ENCODE peak calls at places on chromosomes 16 and 17, in seven cellular contexts. F, Q, X, Y, O, M and V are unnamed samples.

GRCh38 chr16:68737730-68738590 is 868 bp downstream of the CDH1 start:
- DNase-seq in F (no peak), Q (no peak), X (peak; percentile 49), Y (peak; percentile 70), O (no peak), M (peak; percentile 33), V (no peak)

GRCh38 chr17:64084086-64084939 is 45.6 kb downstream of the ERN1 start:
- DNase-seq in F (peak; percentile 58), Q (no peak), X (no peak), Y (no peak), O (no peak), M (no peak), V (no peak)

GRCh38 chr16:81478876-81479496 is 34.4 kb downstream of the CMIP start:
- DNase-seq in F (no peak), Q (no peak), X (peak; percentile 83), Y (no peak), O (no peak), M (no peak), V (no peak)

GRCh38 chr16:20905576-20905975 is 5.0 kb downstream of the LYRM1 start:
- DNase-seq in F (peak; percentile 46), Q (no peak), X (no peak), Y (no peak), O (no peak), M (no peak), V (no peak)

GRCh38 chr17:61379457-61380216 is 20.0 kb upstream of the TBX2 start:
- DNase-seq in F (no peak), Q (no peak), X (no peak), Y (no peak), O (no peak), M (no peak), V (no peak)

GRCh38 chr16:67269766-67270165 is 9.6 kb upstream of the PLEKHG4 start:
- DNase-seq in F (peak; percentile 42), Q (no peak), X (no peak), Y (peak; percentile 69), O (no peak), M (no peak), V (no peak)

GRCh38 chr16:78249056-78249455 is 149.6 kb downstream of the WWOX start:
- DNase-seq in F (no peak), Q (no peak), X (no peak), Y (no peak), O (no peak), M (peak; percentile 30), V (no peak)

GRCh38 chr17:64420143-64420670 is 28.7 kb upstream of the MILR1 start:
- DNase-seq in F (peak; percentile 90), Q (no peak), X (peak; percentile 60), Y (peak; percentile 37), O (peak; percentile 15), M (peak; percentile 24), V (no peak)

GRCh38 chr16:26963109-26963508 is 103.6 kb upstream of the C16orf82 start:
- DNase-seq in F (peak; percentile 14), Q (no peak), X (no peak), Y (no peak), O (no peak), M (peak; percentile 9), V (no peak)

GRCh38 chr16:743794-744500 is 3.1 kb upstream of the CIAO3 start:
- DNase-seq in F (no peak), Q (no peak), X (no peak), Y (no peak), O (no peak), M (no peak), V (no peak)

GRCh38 chr16:746637-747036 is 5.8 kb upstream of the CIAO3 start:
- DNase-seq in F (no peak), Q (no peak), X (no peak), Y (no peak), O (no peak), M (no peak), V (no peak)

GRCh38 chr16:749010-749409 is 8.2 kb upstream of the CIAO3 start:
- DNase-seq in F (peak; percentile 80), Q (no peak), X (no peak), Y (no peak), O (peak; percentile 73), M (no peak), V (no peak)

GRCh38 chr16:747978-748746 is 7.4 kb upstream of the CIAO3 start:
- DNase-seq in F (no peak), Q (no peak), X (no peak), Y (no peak), O (no peak), M (no peak), V (no peak)

GRCh38 chr16:745739-746138 is 4.9 kb upstream of the CIAO3 start:
- DNase-seq in F (no peak), Q (no peak), X (peak; percentile 75), Y (no peak), O (no peak), M (peak; percentile 73), V (no peak)
- TF ChIP-seq CTCF in F (peak; percentile 18), Q (no peak), X (peak; percentile 24), Y (peak; percentile 63), O (peak; percentile 31), M (peak; percentile 58), V (peak; percentile 69)

DNA sequence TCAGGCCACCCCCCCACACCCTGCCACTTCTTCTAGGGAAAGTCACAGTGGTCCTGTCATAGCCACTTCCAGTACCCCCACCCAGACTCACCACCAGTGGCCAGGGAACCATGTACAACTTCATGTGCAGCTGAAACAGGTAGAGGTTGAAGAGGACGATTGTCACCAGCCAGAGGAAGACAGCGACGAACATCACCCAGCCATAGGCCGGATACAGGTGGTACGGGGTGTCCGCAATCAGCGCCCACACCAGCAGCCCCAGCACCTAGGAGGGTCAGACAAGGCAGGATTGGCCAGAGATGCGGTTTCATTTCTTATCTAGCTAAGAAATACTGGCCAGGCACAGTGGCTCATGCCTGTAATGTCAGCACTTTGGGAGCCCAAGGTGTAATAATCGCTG is 16.7 kb downstream of the ARL2BP start:
- DNase-seq in F (no peak), Q (no peak), X (no peak), Y (no peak), O (no peak), M (no peak), V (no peak)
- TF ChIP-seq CTCF in F (no peak), Q (no peak), X (no peak), Y (no peak), O (no peak), M (no peak), V (no peak)

DNA sequence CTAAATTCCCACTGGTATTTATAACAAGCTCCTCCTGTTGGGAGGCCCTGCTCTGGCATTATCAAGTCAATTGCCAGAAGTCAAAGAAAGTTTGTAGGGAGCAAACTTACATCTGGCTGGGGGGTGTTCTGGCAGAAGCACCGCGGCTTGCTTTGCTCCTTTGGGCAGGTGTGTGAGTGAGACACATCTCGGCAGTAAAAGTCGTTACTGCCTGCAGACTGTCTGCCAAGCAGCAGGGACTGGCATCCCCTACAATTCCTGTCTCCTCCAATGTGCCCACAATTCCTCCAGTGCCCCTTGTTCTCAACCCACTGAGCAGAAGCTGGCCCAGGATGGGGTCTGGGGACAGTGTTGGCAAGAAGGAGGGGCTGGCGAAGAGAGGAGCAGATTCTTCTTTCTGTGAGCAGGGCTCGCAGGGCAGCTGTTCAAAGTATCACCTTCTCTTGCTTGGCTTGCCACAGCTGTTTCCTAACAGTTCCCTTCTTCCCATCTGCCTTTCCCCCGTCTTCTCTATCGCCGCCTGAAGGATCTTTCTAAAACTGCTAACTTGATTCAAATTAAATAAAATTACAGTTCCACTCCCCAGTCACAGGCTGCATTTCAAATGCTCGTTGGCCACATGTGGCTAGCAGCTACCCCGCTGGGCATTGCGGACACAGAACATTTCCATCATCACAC is 30.2 kb downstream of the SPACA3 start:
- DNase-seq in F (peak; percentile 5), Q (no peak), X (no peak), Y (no peak), O (no peak), M (no peak), V (no peak)
- TF ChIP-seq CTCF in F (peak; percentile 26), Q (no peak), X (no peak), Y (no peak), O (peak; percentile 32), M (no peak), V (no peak)

GRCh38 chr16:1057252-1057932 is 15.2 kb upstream of the SSTR5 start:
- DNase-seq in F (peak; percentile 19), Q (no peak), X (peak; percentile 83), Y (peak; percentile 47), O (no peak), M (peak; percentile 72), V (no peak)
- TF ChIP-seq CTCF in F (peak; percentile 59), Q (peak; percentile 65), X (peak; percentile 45), Y (peak; percentile 92), O (peak; percentile 85), M (peak; percentile 65), V (peak; percentile 91)

DNA sequence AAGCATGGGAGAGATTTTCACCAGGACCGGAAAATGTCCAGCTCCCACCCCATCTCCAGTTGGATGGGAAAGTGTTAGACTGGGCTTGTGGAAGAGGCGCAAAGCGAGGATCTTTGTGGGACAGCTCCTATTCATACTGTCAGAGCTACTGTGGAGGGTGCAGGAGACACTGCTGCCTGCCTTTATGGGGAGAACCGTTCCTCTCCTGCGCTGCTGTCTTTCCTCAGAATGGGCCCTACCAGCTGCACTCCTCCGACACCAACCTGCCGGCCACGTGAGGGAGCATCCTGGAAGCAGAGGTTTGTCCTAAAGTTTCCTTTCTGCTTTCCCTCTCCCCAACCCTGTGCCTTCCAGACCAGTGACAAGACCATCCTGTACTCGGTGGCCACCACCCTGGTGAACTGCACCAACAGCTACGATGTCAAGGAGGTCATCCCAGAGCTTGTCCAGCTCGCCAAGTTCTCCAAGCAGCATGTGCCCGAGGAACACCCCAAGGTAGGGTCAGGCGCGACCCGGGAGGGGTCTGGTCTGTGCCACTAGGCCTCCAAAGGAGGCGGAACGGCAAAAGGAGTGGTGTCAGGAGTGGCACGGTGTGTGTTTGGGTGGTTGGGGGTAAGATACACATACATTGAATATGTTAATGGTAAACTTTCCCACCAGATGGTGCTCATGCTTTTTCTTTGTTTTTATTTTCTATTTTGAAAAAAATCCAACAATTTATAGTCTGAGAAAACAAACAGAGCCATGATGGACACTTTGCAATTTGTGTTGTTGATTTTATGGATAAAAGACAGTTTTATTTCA is 23.0 kb downstream of the SLC35G3 start:
- DNase-seq in F (no peak), Q (no peak), X (peak; percentile 56), Y (no peak), O (no peak), M (no peak), V (no peak)
- TF ChIP-seq CTCF in F (no peak), Q (peak; percentile 37), X (peak; percentile 5), Y (no peak), O (peak; percentile 23), M (no peak), V (no peak)

GRCh38 chr16:4271176-4272113 is 1.4 kb downstream of the TFAP4 start:
- DNase-seq in F (peak; percentile 91), Q (peak; percentile 85), X (peak; percentile 95), Y (peak; percentile 94), O (peak; percentile 47), M (peak; percentile 89), V (peak; percentile 92)
- TF ChIP-seq CTCF in F (no peak), Q (peak; percentile 32), X (peak; percentile 2), Y (no peak), O (no peak), M (no peak), V (peak; percentile 53)

GRCh38 chr16:47995354-47995753 is 160.4 kb downstream of the ABCC12 start:
- DNase-seq in F (peak; percentile 4), Q (no peak), X (no peak), Y (no peak), O (no peak), M (no peak), V (no peak)
- TF ChIP-seq CTCF in F (peak; percentile 25), Q (no peak), X (no peak), Y (no peak), O (peak; percentile 14), M (no peak), V (no peak)